ENCODE peak calls at places on chromosome 19, in nine cellular contexts. One of them, this sample, is unnamed.

GRCh38 chr19:45408830-45409593 is 2.6 kb downstream of the POLR1G start:
- DNase-seq in upper lobe of left lung: no peak
- DNase-seq in HepG2: no peak
- DNase-seq in A549: no peak
- DNase-seq in transverse colon: no peak
- DNase-seq in ovary: no peak
- DNase-seq in GM12878: no peak
- DNase-seq in esophagus muscularis mucosa: no peak
- DNase-seq in stomach: no peak
- DNase-seq in this sample: no peak

GRCh38 chr19:44943801-44944249 is 1.8 kb downstream of the APOC4 start:
- DNase-seq in upper lobe of left lung: peak
- DNase-seq in HepG2: no peak
- DNase-seq in A549: no peak
- DNase-seq in transverse colon: peak
- DNase-seq in ovary: no peak
- DNase-seq in GM12878: no peak
- DNase-seq in esophagus muscularis mucosa: no peak
- DNase-seq in stomach: peak
- DNase-seq in this sample: peak

GRCh38 chr19:8373867-8374813 is 10.2 kb downstream of the ANGPTL4 start:
- DNase-seq in upper lobe of left lung: no peak
- DNase-seq in HepG2: peak
- DNase-seq in A549: no peak
- DNase-seq in transverse colon: peak
- DNase-seq in ovary: peak
- DNase-seq in GM12878: no peak
- DNase-seq in esophagus muscularis mucosa: no peak
- DNase-seq in stomach: peak
- DNase-seq in this sample: peak

GRCh38 chr19:14167594-14168138 is 31.3 kb upstream of the ASF1B start:
- DNase-seq in upper lobe of left lung: no peak
- DNase-seq in HepG2: no peak
- DNase-seq in A549: no peak
- DNase-seq in transverse colon: no peak
- DNase-seq in ovary: no peak
- DNase-seq in GM12878: no peak
- DNase-seq in esophagus muscularis mucosa: no peak
- DNase-seq in stomach: no peak
- DNase-seq in this sample: no peak

GRCh38 chr19:42287826-42288107 is 14.2 kb upstream of the PRR19 start:
- DNase-seq in upper lobe of left lung: no peak
- DNase-seq in HepG2: no peak
- DNase-seq in A549: no peak
- DNase-seq in transverse colon: no peak
- DNase-seq in ovary: peak
- DNase-seq in GM12878: no peak
- DNase-seq in esophagus muscularis mucosa: no peak
- DNase-seq in stomach: no peak
- DNase-seq in this sample: no peak

GRCh38 chr19:36101550-36102327 is 9.2 kb upstream of the OVOL3 start:
- DNase-seq in upper lobe of left lung: no peak
- DNase-seq in HepG2: no peak
- DNase-seq in A549: no peak
- DNase-seq in transverse colon: no peak
- DNase-seq in ovary: no peak
- DNase-seq in GM12878: no peak
- DNase-seq in esophagus muscularis mucosa: no peak
- DNase-seq in stomach: no peak
- DNase-seq in this sample: no peak

GRCh38 chr19:46125447-46125846 is 959 bp upstream of the IGFL3 start:
- DNase-seq in upper lobe of left lung: no peak
- DNase-seq in HepG2: no peak
- DNase-seq in A549: no peak
- DNase-seq in transverse colon: no peak
- DNase-seq in ovary: no peak
- DNase-seq in GM12878: no peak
- DNase-seq in esophagus muscularis mucosa: peak
- DNase-seq in stomach: no peak
- DNase-seq in this sample: no peak

GRCh38 chr19:42440357-42441046 is 2.2 kb downstream of the CXCL17 start:
- DNase-seq in upper lobe of left lung: peak
- DNase-seq in HepG2: peak
- DNase-seq in A549: peak
- DNase-seq in transverse colon: peak
- DNase-seq in ovary: peak
- DNase-seq in GM12878: no peak
- DNase-seq in esophagus muscularis mucosa: no peak
- DNase-seq in stomach: peak
- DNase-seq in this sample: peak

GRCh38 chr19:4051175-4052101 is 15.3 kb downstream of the ZBTB7A start:
- DNase-seq in upper lobe of left lung: peak
- DNase-seq in HepG2: peak
- DNase-seq in A549: no peak
- DNase-seq in transverse colon: peak
- DNase-seq in ovary: peak
- DNase-seq in GM12878: no peak
- DNase-seq in esophagus muscularis mucosa: no peak
- DNase-seq in stomach: no peak
- DNase-seq in this sample: no peak

GRCh38 chr19:4053423-4054324 is 13.0 kb downstream of the ZBTB7A start:
- DNase-seq in upper lobe of left lung: peak
- DNase-seq in HepG2: no peak
- DNase-seq in A549: no peak
- DNase-seq in transverse colon: peak
- DNase-seq in ovary: no peak
- DNase-seq in GM12878: no peak
- DNase-seq in esophagus muscularis mucosa: no peak
- DNase-seq in stomach: no peak
- DNase-seq in this sample: no peak

GRCh38 chr19:4052993-4053422 is 13.7 kb downstream of the ZBTB7A start:
- DNase-seq in upper lobe of left lung: no peak
- DNase-seq in HepG2: peak
- DNase-seq in A549: no peak
- DNase-seq in transverse colon: peak
- DNase-seq in ovary: no peak
- DNase-seq in GM12878: no peak
- DNase-seq in esophagus muscularis mucosa: no peak
- DNase-seq in stomach: no peak
- DNase-seq in this sample: no peak

GRCh38 chr19:4054471-4055208 is 12.1 kb downstream of the ZBTB7A start:
- DNase-seq in upper lobe of left lung: peak
- DNase-seq in HepG2: no peak
- DNase-seq in A549: no peak
- DNase-seq in transverse colon: no peak
- DNase-seq in ovary: no peak
- DNase-seq in GM12878: no peak
- DNase-seq in esophagus muscularis mucosa: no peak
- DNase-seq in stomach: no peak
- DNase-seq in this sample: no peak

GRCh38 chr19:4052114-4052992 is 14.3 kb downstream of the ZBTB7A start:
- DNase-seq in upper lobe of left lung: peak
- DNase-seq in HepG2: peak
- DNase-seq in A549: no peak
- DNase-seq in transverse colon: peak
- DNase-seq in ovary: no peak
- DNase-seq in GM12878: no peak
- DNase-seq in esophagus muscularis mucosa: no peak
- DNase-seq in stomach: peak
- DNase-seq in this sample: no peak
- H3K27ac ChIP-seq in upper lobe of left lung: peak
- H3K27ac ChIP-seq in HepG2: peak
- H3K27ac ChIP-seq in A549: peak
- H3K27ac ChIP-seq in transverse colon: peak
- H3K27ac ChIP-seq in ovary: no peak
- H3K27ac ChIP-seq in GM12878: no peak
- H3K27ac ChIP-seq in esophagus muscularis mucosa: peak
- H3K27ac ChIP-seq in stomach: peak
- H3K27ac ChIP-seq in this sample: peak

GRCh38 chr19:11979527-11979926 is 14.7 kb downstream of the ZNF763 start:
- DNase-seq in upper lobe of left lung: no peak
- DNase-seq in HepG2: no peak
- DNase-seq in A549: no peak
- DNase-seq in transverse colon: no peak
- DNase-seq in ovary: no peak
- DNase-seq in GM12878: no peak
- DNase-seq in esophagus muscularis mucosa: no peak
- DNase-seq in stomach: no peak
- DNase-seq in this sample: no peak
- TF ChIP-seq EP300 in upper lobe of left lung: no peak
- TF ChIP-seq EP300 in HepG2: no peak
- TF ChIP-seq EP300 in A549: no peak
- TF ChIP-seq EP300 in transverse colon: no peak
- TF ChIP-seq EP300 in ovary: no peak
- TF ChIP-seq EP300 in GM12878: no peak
- TF ChIP-seq EP300 in esophagus muscularis mucosa: no peak
- TF ChIP-seq EP300 in stomach: no peak
- TF ChIP-seq EP300 in this sample: no peak

DNA sequence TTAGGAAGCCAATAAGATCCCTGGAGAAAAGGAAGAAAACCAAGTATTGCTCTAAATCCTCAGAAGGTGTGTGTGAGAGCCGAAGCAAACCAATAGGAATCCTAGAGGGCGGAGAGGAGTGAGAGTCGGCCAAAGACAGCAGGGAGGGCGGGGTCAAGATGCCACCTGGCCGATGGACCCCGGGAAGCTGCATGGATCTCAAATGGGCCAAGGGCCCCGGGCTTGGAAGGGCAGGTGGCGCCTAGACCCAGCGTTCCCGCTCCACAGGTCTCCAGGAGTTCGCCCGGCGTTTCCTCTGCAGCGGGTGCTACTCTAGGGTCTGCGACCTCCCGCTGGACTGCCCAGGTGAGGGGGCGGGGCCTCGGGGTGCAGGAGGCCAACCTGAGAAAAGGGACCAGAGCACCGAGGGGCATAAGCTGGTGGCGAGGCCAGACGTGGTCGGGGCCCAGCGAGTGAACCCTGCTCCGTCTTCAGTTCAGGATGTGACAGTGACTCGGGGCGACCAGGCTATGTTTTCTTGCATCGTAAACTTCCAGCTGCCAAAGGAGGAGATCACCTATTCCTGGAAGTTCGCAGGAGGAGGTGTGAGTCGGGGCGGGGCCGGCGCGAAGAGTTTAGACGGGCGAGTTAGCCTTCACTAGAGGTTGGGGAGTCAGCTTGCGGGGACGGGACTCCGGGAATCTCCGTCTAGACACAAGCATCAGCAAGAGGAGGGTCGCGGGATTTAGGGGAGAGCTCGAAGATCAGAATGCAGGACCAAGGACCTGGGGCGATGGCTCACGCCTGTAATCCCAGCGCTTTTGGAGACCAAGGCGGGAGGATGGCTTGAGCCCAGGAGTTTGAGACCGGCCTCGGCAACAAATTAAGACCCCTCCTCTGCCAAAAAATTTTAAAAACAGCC is 9.9 kb downstream of the SPACA6 start:
- DNase-seq in upper lobe of left lung: peak
- DNase-seq in HepG2: no peak
- DNase-seq in A549: no peak
- DNase-seq in transverse colon: peak
- DNase-seq in ovary: peak
- DNase-seq in GM12878: no peak
- DNase-seq in esophagus muscularis mucosa: no peak
- DNase-seq in stomach: peak
- DNase-seq in this sample: no peak
- H3K4me3 ChIP-seq in upper lobe of left lung: peak
- H3K4me3 ChIP-seq in HepG2: no peak
- H3K4me3 ChIP-seq in A549: no peak
- H3K4me3 ChIP-seq in transverse colon: peak
- H3K4me3 ChIP-seq in ovary: peak
- H3K4me3 ChIP-seq in GM12878: peak
- H3K4me3 ChIP-seq in esophagus muscularis mucosa: peak
- H3K4me3 ChIP-seq in stomach: peak
- H3K4me3 ChIP-seq in this sample: peak

GRCh38 chr19:11349171-11349570 is 2.9 kb downstream of the CCDC159 start:
- DNase-seq in upper lobe of left lung: no peak
- DNase-seq in HepG2: no peak
- DNase-seq in A549: no peak
- DNase-seq in transverse colon: no peak
- DNase-seq in ovary: no peak
- DNase-seq in GM12878: no peak
- DNase-seq in esophagus muscularis mucosa: no peak
- DNase-seq in stomach: no peak
- DNase-seq in this sample: no peak

GRCh38 chr19:11347546-11347945 is 1.2 kb downstream of the CCDC159 start:
- DNase-seq in upper lobe of left lung: no peak
- DNase-seq in HepG2: no peak
- DNase-seq in A549: no peak
- DNase-seq in transverse colon: no peak
- DNase-seq in ovary: no peak
- DNase-seq in GM12878: no peak
- DNase-seq in esophagus muscularis mucosa: no peak
- DNase-seq in stomach: no peak
- DNase-seq in this sample: no peak

GRCh38 chr19:11345122-11345752 is 831 bp downstream of the TMEM205 start:
- DNase-seq in upper lobe of left lung: no peak
- DNase-seq in HepG2: no peak
- DNase-seq in A549: no peak
- DNase-seq in transverse colon: no peak
- DNase-seq in ovary: no peak
- DNase-seq in GM12878: no peak
- DNase-seq in esophagus muscularis mucosa: no peak
- DNase-seq in stomach: no peak
- DNase-seq in this sample: no peak

GRCh38 chr19:11342429-11342828 is 3.0 kb upstream of the RAB3D start:
- DNase-seq in upper lobe of left lung: no peak
- DNase-seq in HepG2: no peak
- DNase-seq in A549: no peak
- DNase-seq in transverse colon: no peak
- DNase-seq in ovary: no peak
- DNase-seq in GM12878: no peak
- DNase-seq in esophagus muscularis mucosa: no peak
- DNase-seq in stomach: no peak
- DNase-seq in this sample: no peak

DNA sequence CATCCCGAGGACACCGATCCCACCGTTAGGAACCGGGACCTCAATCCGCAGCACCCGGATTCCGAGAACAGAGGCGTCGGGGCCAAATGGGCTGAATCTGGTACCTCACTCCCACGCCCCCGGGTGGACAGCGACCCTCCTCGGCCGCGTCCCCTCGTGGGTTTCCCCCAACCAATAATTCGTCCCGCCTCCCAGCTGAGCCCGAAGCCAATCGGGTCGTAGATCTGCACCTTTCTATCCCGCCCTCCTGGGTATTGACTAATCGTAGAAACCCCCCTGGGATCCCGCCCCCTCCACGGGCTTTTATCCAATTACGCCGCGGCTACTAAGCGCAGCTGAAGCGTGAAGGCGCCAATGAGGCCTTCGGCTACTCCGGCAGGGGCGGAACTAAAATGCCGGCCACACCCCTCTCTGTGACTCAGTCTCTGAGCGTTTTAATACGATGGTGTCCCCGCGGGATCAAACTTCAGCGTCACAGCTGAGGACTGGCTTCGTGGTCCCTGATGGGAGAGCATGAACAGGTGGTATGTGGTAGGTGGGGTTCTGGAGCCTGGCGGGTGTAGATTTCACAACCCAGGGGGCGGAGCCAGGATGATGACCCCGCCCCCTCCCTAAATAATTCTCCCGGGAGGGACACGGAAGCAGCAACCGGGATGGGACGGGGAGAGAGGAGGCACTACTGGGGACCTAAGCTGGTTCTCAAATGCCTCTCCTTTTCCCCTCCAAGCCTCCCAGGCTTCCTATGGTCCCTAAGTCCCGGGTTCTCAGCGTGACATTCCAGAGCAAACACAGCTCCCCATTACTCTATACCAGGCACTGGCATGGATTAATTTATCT is at the start of the genes CCDC159 and TMEM205:
- DNase-seq in upper lobe of left lung: peak
- DNase-seq in HepG2: peak
- DNase-seq in A549: peak
- DNase-seq in transverse colon: peak
- DNase-seq in ovary: peak
- DNase-seq in GM12878: peak
- DNase-seq in esophagus muscularis mucosa: peak
- DNase-seq in stomach: peak
- DNase-seq in this sample: peak
- H3K27ac ChIP-seq in upper lobe of left lung: peak
- H3K27ac ChIP-seq in HepG2: peak
- H3K27ac ChIP-seq in A549: peak
- H3K27ac ChIP-seq in transverse colon: peak
- H3K27ac ChIP-seq in ovary: peak
- H3K27ac ChIP-seq in GM12878: peak
- H3K27ac ChIP-seq in esophagus muscularis mucosa: peak
- H3K27ac ChIP-seq in stomach: peak
- H3K27ac ChIP-seq in this sample: peak

This sample was measured in tibial nerve.